ENCODE peak calls at places on chromosomes 4 and X, in four cellular contexts. R, J, K and W are unnamed samples.

GRCh38 chr4:66750273-66750672 is 795.0 kb downstream of the CENPC start:
- DNase-seq in R (peak), J (no peak), K (no peak), W (no peak)

GRCh38 chrX:24081661-24082154 is 27.0 kb downstream of the EIF2S3 start:
- DNase-seq in R (peak), J (peak), K (peak), W (peak)

GRCh38 chr4:26030780-26031179 is 116.8 kb downstream of the SMIM20 start:
- DNase-seq in R (no peak), J (no peak), K (no peak), W (no peak)

GRCh38 chr4:159435561-159436023 is 332.7 kb downstream of the RAPGEF2 start:
- DNase-seq in R (peak), J (no peak), K (no peak), W (no peak)

GRCh38 chr4:69714086-69714485 is 46.3 kb downstream of the SULT1B1 start:
- DNase-seq in R (no peak), J (no peak), K (no peak), W (no peak)

GRCh38 chr4:8373973-8374545 is 66.5 kb downstream of the ACOX3 start:
- DNase-seq in R (no peak), J (no peak), K (no peak), W (no peak)

GRCh38 chr4:47118192-47118879 is 87.0 kb downstream of the GABRB1 start:
- DNase-seq in R (no peak), J (peak), K (no peak), W (no peak)

GRCh38 chr4:89379541-89380035 is 72.0 kb upstream of the GPRIN3 start:
- DNase-seq in R (no peak), J (no peak), K (no peak), W (peak)

GRCh38 chr4:168309781-168310180 is 8.8 kb downstream of the DDX60 start:
- DNase-seq in R (no peak), J (peak), K (no peak), W (no peak)

GRCh38 chrX:150508461-150509367 is 59.7 kb upstream of the MTM1 start:
- DNase-seq in R (no peak), J (peak), K (peak), W (peak)

GRCh38 chr4:127506283-127506682 is 126.5 kb upstream of the INTU start:
- DNase-seq in R (no peak), J (peak), K (no peak), W (no peak)

GRCh38 chrX:6813836-6814370 is 279.0 kb upstream of the VCX3A start:
- DNase-seq in R (no peak), J (no peak), K (no peak), W (no peak)

GRCh38 chr4:143046906-143047305 is 137.8 kb upstream of the USP38 start:
- DNase-seq in R (no peak), J (no peak), K (no peak), W (no peak)

GRCh38 chr4:4687100-4687499 is 145.3 kb upstream of the STX18 start:
- DNase-seq in R (no peak), J (no peak), K (no peak), W (no peak)

GRCh38 chr4:77040856-77041576 is 34.8 kb downstream of the CCNI start:
- DNase-seq in R (no peak), J (peak), K (peak), W (no peak)

GRCh38 chr4:26522478-26522877 is 32.2 kb upstream of the CCKAR start:
- DNase-seq in R (peak), J (no peak), K (peak), W (no peak)

GRCh38 chr4:72094054-72094780 is 62.4 kb downstream of the NPFFR2 start:
- DNase-seq in R (no peak), J (no peak), K (no peak), W (no peak)

GRCh38 chr4:48909697-48910096 is 3.1 kb upstream of the OCIAD2 start:
- DNase-seq in R (peak), J (peak), K (peak), W (no peak)

GRCh38 chrX:84729809-84730208 is 227.6 kb upstream of the HDX start:
- DNase-seq in R (peak), J (peak), K (peak), W (no peak)

GRCh38 chrX:10569946-10570345 is 50.4 kb downstream of the MID1 start:
- DNase-seq in R (no peak), J (no peak), K (peak), W (no peak)

GRCh38 chr4:15914736-15915135 is 23.8 kb downstream of the FGFBP1 start:
- DNase-seq in R (no peak), J (no peak), K (no peak), W (no peak)

GRCh38 chr4:184288451-184289178 is 70.9 kb upstream of the ENPP6 start:
- DNase-seq in R (no peak), J (no peak), K (no peak), W (peak)

GRCh38 chrX:153897899-153898298 is 6.6 kb upstream of the AVPR2 start:
- DNase-seq in R (no peak), J (no peak), K (no peak), W (no peak)

GRCh38 chr4:75672461-75673026 is 667 bp downstream of the G3BP2 start:
- DNase-seq in R (peak), J (peak), K (peak), W (peak)

GRCh38 chr4:75671802-75672421 is 1.3 kb downstream of the G3BP2 start:
- DNase-seq in R (no peak), J (peak), K (peak), W (no peak)

GRCh38 chr4:75675004-75675531 is 1.9 kb upstream of the G3BP2 start:
- DNase-seq in R (no peak), J (no peak), K (no peak), W (peak)

GRCh38 chr4:75673027-75673958 is at the start of gene G3BP2:
- DNase-seq in R (peak), J (peak), K (peak), W (peak)

DNA sequence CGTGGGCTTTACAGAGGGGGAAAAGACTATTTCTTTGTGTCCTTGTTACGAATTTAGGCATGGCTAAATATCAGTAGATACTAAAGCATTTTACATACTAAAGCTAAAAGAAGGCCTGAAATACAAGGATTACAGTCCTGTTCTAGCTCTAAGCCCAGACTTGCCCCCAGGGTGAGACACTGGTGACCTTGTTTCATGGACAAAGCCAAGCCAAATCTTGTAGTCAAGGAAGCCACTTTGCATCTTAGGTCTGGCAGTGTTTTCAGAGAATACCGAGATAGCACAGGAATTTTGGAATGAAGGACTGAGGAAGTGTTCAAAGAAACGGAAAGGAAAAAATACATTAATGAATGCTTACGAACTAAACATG is 733 bp upstream of the G3BP2 start:
- DNase-seq in R (no peak), J (no peak), K (no peak), W (no peak)
- H3K4me3 ChIP-seq in R (peak), J (peak), K (peak), W (peak)

GRCh38 chr4:165875446-165875845 is 2.4 kb downstream of the TLL1 start:
- DNase-seq in R (no peak), J (no peak), K (no peak), W (no peak)

GRCh38 chr4:165874072-165874798 is 1.2 kb downstream of the TLL1 start:
- DNase-seq in R (peak), J (no peak), K (no peak), W (no peak)

GRCh38 chr4:165874799-165875371 is 1.8 kb downstream of the TLL1 start:
- DNase-seq in R (peak), J (no peak), K (no peak), W (peak)

GRCh38 chr4:165873298-165874071 is 448 bp downstream of the TLL1 start:
- DNase-seq in R (peak), J (peak), K (peak), W (peak)

DNA sequence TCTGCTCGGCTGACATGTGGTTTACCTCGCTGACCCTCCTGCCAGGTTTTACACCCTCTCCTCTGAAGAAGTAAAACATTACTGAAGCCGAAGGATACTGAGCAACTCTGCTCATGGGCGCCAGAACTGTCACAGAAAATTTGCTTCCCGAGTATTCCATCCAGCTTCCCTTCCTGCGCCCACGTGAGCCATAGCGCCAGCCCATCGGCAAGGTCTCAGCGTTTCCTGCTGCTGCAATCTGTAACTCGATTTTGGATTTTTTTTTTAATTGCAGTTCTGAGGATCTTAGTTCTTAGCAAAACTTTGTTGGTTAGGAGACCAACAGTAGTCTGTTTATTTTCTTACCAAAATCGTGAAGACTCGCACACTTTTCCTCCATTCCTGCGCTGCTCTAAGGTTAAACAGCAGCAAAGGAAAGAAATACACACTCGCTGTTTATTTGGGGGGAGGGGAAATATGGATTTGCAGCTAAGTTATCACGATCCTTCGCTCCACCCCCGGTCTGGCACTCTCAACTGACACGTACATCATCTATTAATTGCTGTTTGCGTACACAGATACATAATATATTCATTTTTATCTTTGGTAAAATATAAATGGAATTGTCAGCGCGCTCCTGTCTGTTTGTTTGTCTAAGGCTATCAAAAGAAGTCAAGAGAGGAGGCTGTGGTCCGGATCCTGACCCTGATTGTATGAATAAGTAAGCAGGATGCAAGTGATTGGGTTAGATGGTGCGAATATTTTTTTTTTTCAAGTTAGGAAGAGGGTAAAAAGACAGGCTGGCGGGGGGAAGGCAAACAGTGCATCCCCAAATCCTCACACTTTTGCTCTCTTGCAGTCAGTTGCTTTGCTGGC is at the start of gene TLL1:
- DNase-seq in R (peak), J (peak), K (no peak), W (peak)
- H3K27ac ChIP-seq in R (peak), J (no peak), K (no peak), W (no peak)

GRCh38 chr4:1176398-1177273 is 4.3 kb upstream of the SPON2 start:
- DNase-seq in R (no peak), J (no peak), K (no peak), W (no peak)

GRCh38 chr4:1172971-1173757 is 781 bp upstream of the SPON2 start:
- DNase-seq in R (no peak), J (peak), K (peak), W (peak)

GRCh38 chr4:1177274-1178141 is 5.1 kb upstream of the SPON2 start:
- DNase-seq in R (peak), J (no peak), K (peak), W (peak)

GRCh38 chr4:1174941-1175634 is 2.7 kb upstream of the SPON2 start:
- DNase-seq in R (no peak), J (no peak), K (no peak), W (no peak)

GRCh38 chr4:1175635-1176229 is 3.3 kb upstream of the SPON2 start:
- DNase-seq in R (no peak), J (no peak), K (no peak), W (no peak)
- H3K9ac ChIP-seq in R (no peak), J (no peak), K (no peak), W (no peak)

DNA sequence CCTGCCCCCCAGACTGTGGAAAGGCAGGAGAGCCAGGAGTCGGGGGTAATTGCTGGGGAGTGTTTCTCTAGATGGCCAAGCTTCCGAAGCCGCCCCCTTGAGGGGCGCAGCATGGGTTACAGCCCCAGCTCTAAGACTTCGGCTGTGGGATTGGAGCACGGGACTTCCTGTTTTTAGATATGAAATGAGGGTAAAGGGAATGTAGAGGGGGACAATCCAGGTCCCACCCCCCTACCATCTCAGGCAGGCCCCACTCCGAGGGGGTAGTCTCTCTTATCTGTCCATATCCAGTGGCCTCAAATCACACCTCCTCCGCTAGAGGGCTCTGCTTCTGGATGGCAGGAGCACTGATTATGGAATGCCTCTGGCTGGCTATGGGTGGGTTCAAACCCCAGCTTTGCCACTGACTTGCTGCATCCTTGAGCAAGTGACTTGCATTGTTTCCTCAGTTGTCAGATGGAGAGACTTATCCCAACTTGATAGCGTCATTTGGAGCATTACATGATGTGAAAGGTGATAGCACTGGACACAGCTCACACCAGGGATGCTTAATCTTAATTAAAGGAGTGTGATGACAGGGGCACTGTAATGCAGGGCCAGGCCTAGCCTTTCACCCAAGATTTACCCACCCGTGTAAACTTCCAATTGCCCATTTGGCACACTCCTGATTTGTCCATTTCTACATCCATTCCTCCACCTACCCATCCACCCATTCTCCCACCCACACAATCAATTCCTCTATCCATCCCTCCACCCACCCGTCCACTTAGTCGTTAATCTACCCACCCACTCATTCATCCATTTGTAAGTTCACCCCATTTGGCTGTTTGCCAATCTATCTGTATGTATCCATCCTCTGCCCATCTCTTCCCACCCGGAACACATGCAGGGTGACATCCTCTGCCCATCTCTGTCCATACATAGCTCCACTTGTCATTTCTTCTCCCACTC is 845 bp upstream of the KCND1 start:
- DNase-seq in R (peak), J (peak), K (peak), W (peak)
- H3K4me3 ChIP-seq in R (no peak), J (no peak), K (peak), W (peak)

GRCh38 chrX:130179170-130179569 is 7.4 kb downstream of the RAB33A start:
- DNase-seq in R (no peak), J (no peak), K (no peak), W (no peak)

GRCh38 chrX:130176354-130176776 is 4.6 kb downstream of the RAB33A start:
- DNase-seq in R (no peak), J (no peak), K (peak), W (no peak)

GRCh38 chrX:130184168-130184567 is 12.4 kb downstream of the RAB33A start:
- DNase-seq in R (no peak), J (no peak), K (no peak), W (no peak)

GRCh38 chrX:130176942-130177341 is 5.2 kb downstream of the RAB33A start:
- DNase-seq in R (no peak), J (no peak), K (no peak), W (no peak)

GRCh38 chrX:130179579-130180215 is 7.9 kb downstream of the RAB33A start:
- DNase-seq in R (no peak), J (no peak), K (peak), W (no peak)
- H3K27ac ChIP-seq in R (no peak), J (no peak), K (no peak), W (no peak)

DNA sequence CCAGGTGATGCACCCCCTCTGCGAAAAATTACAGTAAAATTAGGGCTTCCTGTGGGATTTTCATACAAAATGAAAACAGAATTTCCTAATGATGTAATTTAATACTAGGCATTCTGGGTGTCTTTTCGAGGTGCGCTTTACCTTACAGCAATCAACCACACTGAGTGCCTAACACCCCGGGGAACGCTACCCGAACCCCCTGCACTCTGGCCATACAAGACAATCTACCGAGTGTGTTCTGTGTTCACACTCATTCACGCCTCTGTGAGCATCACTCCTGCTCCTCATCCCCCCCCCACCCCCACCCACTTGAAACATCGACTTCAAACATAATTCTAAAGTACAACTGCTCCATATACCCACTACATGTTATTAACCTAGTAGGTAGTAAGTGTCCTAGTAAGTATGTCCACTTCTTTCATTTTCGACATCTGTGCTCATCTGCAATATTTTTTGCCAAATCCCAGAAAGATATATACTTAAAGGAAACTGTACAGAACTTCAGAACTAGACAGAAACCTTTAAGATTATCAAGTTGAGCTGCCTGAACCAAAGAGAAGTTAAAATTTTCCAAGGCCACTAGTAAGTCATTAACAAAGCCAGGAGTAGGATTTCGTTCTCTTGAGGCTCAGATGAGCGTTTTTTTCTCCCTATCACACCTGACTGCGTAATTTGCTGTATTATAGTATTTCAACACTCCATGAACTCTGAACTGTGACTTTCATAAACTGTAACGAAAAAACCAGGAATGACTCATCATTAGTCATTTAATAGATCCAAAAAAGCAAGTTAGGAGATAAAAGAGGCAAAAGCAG is 79.9 kb downstream of the FAT1 start:
- DNase-seq in R (peak), J (peak), K (peak), W (no peak)
- H3K9ac ChIP-seq in R (no peak), J (no peak), K (no peak), W (no peak)